ENCODE peak calls at places on chromosomes 16 and 17, in eight cellular contexts. L, Q, G, X, B, K, N and F are unnamed samples.

GRCh38 chr17:29618272-29619065 is 4.2 kb downstream of the CORO6 start:
- DNase-seq in L (no peak), Q (no peak), G (no peak), X (no peak), B (no peak), K (no peak), N (no peak), F (no peak)

GRCh38 chr16:66278604-66279262 is 87.8 kb upstream of the CDH5 start:
- DNase-seq in L (no peak), Q (no peak), G (no peak), X (no peak), B (no peak), K (no peak), N (no peak), F (no peak)

GRCh38 chr16:49055824-49056545 is 225.7 kb downstream of the CBLN1 start:
- DNase-seq in L (no peak), Q (no peak), G (no peak), X (no peak), B (no peak), K (no peak), N (no peak), F (no peak)

GRCh38 chr17:39782980-39783379 is 45.2 kb downstream of the GRB7 start:
- DNase-seq in L (no peak), Q (no peak), G (no peak), X (no peak), B (peak), K (no peak), N (no peak), F (no peak)

GRCh38 chr16:71474864-71475263 is 12.8 kb upstream of the ZNF23 start:
- DNase-seq in L (no peak), Q (peak), G (no peak), X (peak), B (peak), K (no peak), N (no peak), F (peak)

GRCh38 chr16:346587-346986 is 5.9 kb downstream of the AXIN1 start:
- DNase-seq in L (no peak), Q (no peak), G (no peak), X (peak), B (peak), K (no peak), N (no peak), F (peak)

GRCh38 chr16:49464877-49465504 is 91.4 kb downstream of the C16orf78 start:
- DNase-seq in L (peak), Q (no peak), G (no peak), X (no peak), B (no peak), K (peak), N (no peak), F (no peak)

GRCh38 chr16:84464116-84464515 is 40.3 kb downstream of the MEAK7 start:
- DNase-seq in L (no peak), Q (no peak), G (no peak), X (no peak), B (no peak), K (no peak), N (no peak), F (no peak)

GRCh38 chr17:29607557-29608195 is 14.7 kb downstream of the ANKRD13B start:
- DNase-seq in L (no peak), Q (no peak), G (no peak), X (no peak), B (no peak), K (no peak), N (no peak), F (no peak)

GRCh38 chr16:81444448-81445121 is at the start of gene CMIP:
- DNase-seq in L (peak), Q (peak), G (no peak), X (peak), B (peak), K (peak), N (peak), F (peak)

GRCh38 chr16:11972128-11972527 is 4.4 kb upstream of the SNX29 start:
- DNase-seq in L (no peak), Q (peak), G (no peak), X (no peak), B (peak), K (peak), N (peak), F (peak)

GRCh38 chr16:14337303-14338191 is 266.4 kb downstream of the MRTFB start:
- DNase-seq in L (no peak), Q (peak), G (no peak), X (peak), B (peak), K (no peak), N (no peak), F (peak)

GRCh38 chr16:56744996-56745640 is 15.2 kb downstream of the NUP93 start:
- DNase-seq in L (no peak), Q (no peak), G (no peak), X (no peak), B (no peak), K (no peak), N (no peak), F (no peak)

GRCh38 chr16:50657251-50657650 is 23.9 kb downstream of the SNX20 start:
- DNase-seq in L (no peak), Q (peak), G (no peak), X (no peak), B (no peak), K (no peak), N (no peak), F (peak)

GRCh38 chr17:273994-274832 is 78.4 kb downstream of the RPH3AL start:
- DNase-seq in L (no peak), Q (no peak), G (no peak), X (no peak), B (no peak), K (peak), N (no peak), F (no peak)

GRCh38 chr16:1960665-1961630 is 1.6 kb downstream of the NDUFB10 start:
- DNase-seq in L (peak), Q (peak), G (no peak), X (peak), B (peak), K (no peak), N (no peak), F (peak)

GRCh38 chr17:42414782-42415409 is 8.2 kb downstream of the CAVIN1 start:
- DNase-seq in L (peak), Q (no peak), G (no peak), X (no peak), B (no peak), K (no peak), N (no peak), F (no peak)

GRCh38 chr16:56691885-56692284 is 9.6 kb downstream of the MT1X start:
- DNase-seq in L (no peak), Q (peak), G (no peak), X (peak), B (peak), K (peak), N (peak), F (peak)

GRCh38 chr16:53905028-53905427 is 201.1 kb downstream of the FTO start:
- DNase-seq in L (peak), Q (no peak), G (no peak), X (no peak), B (no peak), K (no peak), N (no peak), F (no peak)

GRCh38 chr17:47304191-47304590 is 19.6 kb upstream of the EFCAB13 start:
- DNase-seq in L (no peak), Q (no peak), G (no peak), X (no peak), B (no peak), K (no peak), N (no peak), F (peak)

GRCh38 chr17:49862781-49863331 is 15.0 kb upstream of the TAC4 start:
- DNase-seq in L (no peak), Q (no peak), G (no peak), X (no peak), B (no peak), K (no peak), N (no peak), F (no peak)

GRCh38 chr16:85017151-85017550 is 5.8 kb upstream of the ZDHHC7 start:
- DNase-seq in L (no peak), Q (peak), G (no peak), X (peak), B (no peak), K (no peak), N (no peak), F (peak)

GRCh38 chr16:74742051-74742481 is 32.6 kb downstream of the FA2H start:
- DNase-seq in L (no peak), Q (peak), G (no peak), X (peak), B (no peak), K (no peak), N (no peak), F (peak)

GRCh38 chr16:17367034-17367433 is 103.7 kb downstream of the XYLT1 start:
- DNase-seq in L (no peak), Q (no peak), G (no peak), X (no peak), B (no peak), K (no peak), N (no peak), F (no peak)

GRCh38 chr17:18961634-18962493 is 9.9 kb downstream of the SLC5A10 start:
- DNase-seq in L (no peak), Q (peak), G (no peak), X (peak), B (no peak), K (no peak), N (no peak), F (peak)

GRCh38 chr16:81515721-81516120 is 71.1 kb downstream of the CMIP start:
- DNase-seq in L (no peak), Q (no peak), G (no peak), X (no peak), B (no peak), K (no peak), N (no peak), F (no peak)

GRCh38 chr16:27408012-27408601 is 6.1 kb downstream of the IL21R start:
- DNase-seq in L (no peak), Q (peak), G (no peak), X (peak), B (peak), K (no peak), N (no peak), F (peak)

GRCh38 chr17:74008196-74008595 is 195.3 kb upstream of the RPL38 start:
- DNase-seq in L (peak), Q (peak), G (no peak), X (no peak), B (no peak), K (no peak), N (no peak), F (peak)

GRCh38 chr16:4081577-4082021 is 34.6 kb downstream of the ADCY9 start:
- DNase-seq in L (peak), Q (no peak), G (no peak), X (peak), B (peak), K (no peak), N (no peak), F (peak)

GRCh38 chr17:57142925-57143324 is 57.9 kb downstream of the AKAP1 start:
- DNase-seq in L (no peak), Q (peak), G (no peak), X (no peak), B (peak), K (no peak), N (no peak), F (peak)

GRCh38 chr17:48883171-48883570 is 9.4 kb upstream of the ATP5MC1 start:
- DNase-seq in L (no peak), Q (no peak), G (no peak), X (no peak), B (no peak), K (no peak), N (no peak), F (no peak)

GRCh38 chr17:57873261-57874057 is 23.6 kb upstream of the MRPS23 start:
- DNase-seq in L (no peak), Q (no peak), G (no peak), X (no peak), B (no peak), K (no peak), N (no peak), F (no peak)

GRCh38 chr17:19260958-19261357 is 23.8 kb downstream of the EPN2 start:
- DNase-seq in L (no peak), Q (peak), G (no peak), X (no peak), B (no peak), K (no peak), N (no peak), F (no peak)

GRCh38 chr17:80656590-80656989 is 112.0 kb downstream of the RPTOR start:
- DNase-seq in L (no peak), Q (no peak), G (no peak), X (no peak), B (no peak), K (no peak), N (no peak), F (no peak)

GRCh38 chr16:54334208-54334607 is 47.6 kb upstream of the IRX3 start:
- DNase-seq in L (no peak), Q (no peak), G (no peak), X (no peak), B (no peak), K (no peak), N (no peak), F (no peak)

GRCh38 chr17:43125967-43126910 is 1.1 kb upstream of the BRCA1 start:
- DNase-seq in L (no peak), Q (no peak), G (no peak), X (no peak), B (no peak), K (peak), N (no peak), F (peak)

GRCh38 chr17:4856271-4856936 is 23.3 kb downstream of the MINK1 start:
- DNase-seq in L (no peak), Q (no peak), G (no peak), X (no peak), B (no peak), K (no peak), N (no peak), F (no peak)
- H3K4me3 ChIP-seq in L (no peak), Q (no peak), G (no peak), X (no peak), B (no peak), K (no peak), N (no peak), F (no peak)

GRCh38 chr16:70302745-70303144 is 3.8 kb downstream of the DDX19B start:
- DNase-seq in L (no peak), Q (no peak), G (no peak), X (no peak), B (no peak), K (no peak), N (no peak), F (peak)

GRCh38 chr16:70304892-70305448 is 6.0 kb downstream of the DDX19B start:
- DNase-seq in L (no peak), Q (no peak), G (no peak), X (no peak), B (no peak), K (no peak), N (no peak), F (no peak)

GRCh38 chr16:70301121-70301520 is 2.1 kb downstream of the DDX19B start:
- DNase-seq in L (no peak), Q (no peak), G (no peak), X (no peak), B (no peak), K (no peak), N (no peak), F (no peak)

GRCh38 chr16:70306880-70307279 is 7.9 kb downstream of the DDX19B start:
- DNase-seq in L (no peak), Q (no peak), G (no peak), X (no peak), B (no peak), K (no peak), N (no peak), F (no peak)
- TF ChIP-seq CTCF in L (no peak), Q (no peak), G (no peak), X (no peak), B (no peak), K (no peak), N (no peak), F (no peak)

GRCh38 chr16:67883146-67883871 is 1.4 kb upstream of the NRN1L start:
- DNase-seq in L (no peak), Q (no peak), G (no peak), X (no peak), B (no peak), K (peak), N (no peak), F (no peak)

GRCh38 chr16:67885545-67885944 is 860 bp downstream of the NRN1L start:
- DNase-seq in L (no peak), Q (no peak), G (no peak), X (no peak), B (no peak), K (no peak), N (no peak), F (no peak)

GRCh38 chr16:67885976-67886375 is 1.3 kb downstream of the NRN1L start:
- DNase-seq in L (no peak), Q (no peak), G (no peak), X (no peak), B (no peak), K (no peak), N (no peak), F (no peak)

GRCh38 chr16:67883872-67884261 is 818 bp upstream of the NRN1L start:
- DNase-seq in L (peak), Q (peak), G (no peak), X (peak), B (peak), K (peak), N (peak), F (peak)

GRCh38 chr16:67884684-67885083 is at the start of gene NRN1L:
- DNase-seq in L (peak), Q (peak), G (peak), X (peak), B (peak), K (peak), N (peak), F (peak)
- H3K4me3 ChIP-seq in L (no peak), Q (no peak), G (no peak), X (no peak), B (no peak), K (no peak), N (no peak), F (no peak)

GRCh38 chr17:45828171-45829133 is 16.2 kb upstream of the SPPL2C start:
- DNase-seq in L (no peak), Q (peak), G (no peak), X (no peak), B (no peak), K (no peak), N (no peak), F (no peak)
- TF ChIP-seq CTCF in L (no peak), Q (no peak), G (no peak), X (no peak), B (no peak), K (no peak), N (no peak), F (no peak)

DNA sequence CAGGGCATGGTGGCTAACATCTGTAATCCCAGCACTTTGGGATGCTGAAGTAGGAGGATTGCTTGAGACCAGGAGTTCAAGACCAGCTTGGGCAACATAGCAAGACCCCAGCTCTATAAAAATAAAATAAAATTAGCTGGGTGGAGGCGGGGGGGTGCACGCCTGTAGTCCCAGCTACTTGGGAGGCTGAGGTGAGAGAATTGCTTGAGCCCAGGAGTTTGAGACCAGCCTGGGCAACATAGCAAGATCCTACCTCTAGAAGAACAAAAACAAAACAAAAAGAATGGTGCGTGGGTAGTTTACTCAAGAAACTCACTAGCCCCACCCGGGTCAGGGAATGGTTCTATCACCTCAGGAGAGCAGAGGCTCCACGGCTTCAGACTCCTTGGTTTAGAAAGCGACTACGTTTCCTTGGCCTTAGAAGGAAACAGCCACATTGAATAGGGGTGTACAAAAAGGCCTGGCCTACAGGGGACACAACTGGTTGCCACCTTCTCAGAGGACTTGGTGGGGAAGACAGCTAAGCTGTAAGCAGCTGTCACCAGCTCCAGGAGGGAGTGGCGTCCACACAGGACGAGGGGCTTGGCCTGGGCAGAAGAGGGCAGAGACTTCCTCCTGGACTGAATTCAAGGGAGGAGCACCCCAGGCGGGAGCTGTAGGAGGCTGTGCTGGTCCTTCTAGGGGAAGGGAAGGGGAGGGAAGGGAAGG is 717 bp downstream of the TK1 start:
- DNase-seq in L (peak), Q (no peak), G (no peak), X (no peak), B (no peak), K (peak), N (peak), F (peak)
- H3K4me3 ChIP-seq in L (peak), Q (peak), G (peak), X (peak), B (peak), K (no peak), N (no peak), F (peak)

GRCh38 chr16:3051489-3051888 is 5.1 kb downstream of the MMP25 start:
- DNase-seq in L (no peak), Q (no peak), G (no peak), X (no peak), B (no peak), K (no peak), N (no peak), F (no peak)
- TF ChIP-seq CTCF in L (no peak), Q (no peak), G (no peak), X (no peak), B (no peak), K (no peak), N (no peak), F (no peak)